ENCODE peak calls at places on chromosome X, in five cellular contexts. L, V, Y, C and M are unnamed samples.

GRCh38 chrX:53715336-53715924 is 28.9 kb upstream of the HUWE1 start:
- DNase-seq in L (no peak), V (no peak), Y (no peak), C (no peak), M (peak)

GRCh38 chrX:41086627-41086932 is 1.3 kb downstream of the USP9X start:
- DNase-seq in L (no peak), V (no peak), Y (no peak), C (no peak), M (no peak)

GRCh38 chrX:33128048-33128805 is 83.1 kb downstream of the DMD start:
- DNase-seq in L (no peak), V (no peak), Y (no peak), C (no peak), M (no peak)

GRCh38 chrX:154478728-154479622 is at the start of gene LAGE3:
- DNase-seq in L (peak), V (peak), Y (peak), C (peak), M (peak)

GRCh38 chrX:45628041-45628440 is 427.4 kb upstream of the DIPK2B start:
- DNase-seq in L (no peak), V (no peak), Y (no peak), C (no peak), M (no peak)

GRCh38 chrX:110248582-110248981 is 69.3 kb downstream of the AMMECR1 start:
- DNase-seq in L (no peak), V (no peak), Y (no peak), C (no peak), M (no peak)

GRCh38 chrX:68421651-68422050 is 11.6 kb downstream of the OPHN1 start:
- DNase-seq in L (no peak), V (no peak), Y (no peak), C (no peak), M (no peak)

GRCh38 chrX:11944486-11944885 is 186.4 kb downstream of the MSL3 start:
- DNase-seq in L (peak), V (no peak), Y (peak), C (peak), M (peak)

GRCh38 chrX:36978886-36979285 is 29.3 kb upstream of the FAM47C start:
- DNase-seq in L (no peak), V (no peak), Y (no peak), C (no peak), M (no peak)

GRCh38 chrX:56811599-56811998 is 82.6 kb downstream of the NBDY start:
- DNase-seq in L (no peak), V (no peak), Y (no peak), C (no peak), M (no peak)

GRCh38 chrX:56812515-56813105 is 83.6 kb downstream of the NBDY start:
- DNase-seq in L (no peak), V (no peak), Y (no peak), C (no peak), M (no peak)

GRCh38 chrX:56813318-56813837 is 84.3 kb downstream of the NBDY start:
- DNase-seq in L (no peak), V (no peak), Y (no peak), C (no peak), M (no peak)

GRCh38 chrX:56817179-56817578 is 88.1 kb downstream of the NBDY start:
- DNase-seq in L (no peak), V (no peak), Y (no peak), C (no peak), M (no peak)
- TF ChIP-seq JUND in L (no peak), V (no peak), Y (no peak), C (no peak), M (no peak)

GRCh38 chrX:39805022-39805421 is 292.7 kb downstream of the BCOR start:
- DNase-seq in L (no peak), V (no peak), Y (no peak), C (no peak), M (no peak)
- TF ChIP-seq JUND in L (no peak), V (no peak), Y (no peak), C (no peak), M (no peak)

DNA sequence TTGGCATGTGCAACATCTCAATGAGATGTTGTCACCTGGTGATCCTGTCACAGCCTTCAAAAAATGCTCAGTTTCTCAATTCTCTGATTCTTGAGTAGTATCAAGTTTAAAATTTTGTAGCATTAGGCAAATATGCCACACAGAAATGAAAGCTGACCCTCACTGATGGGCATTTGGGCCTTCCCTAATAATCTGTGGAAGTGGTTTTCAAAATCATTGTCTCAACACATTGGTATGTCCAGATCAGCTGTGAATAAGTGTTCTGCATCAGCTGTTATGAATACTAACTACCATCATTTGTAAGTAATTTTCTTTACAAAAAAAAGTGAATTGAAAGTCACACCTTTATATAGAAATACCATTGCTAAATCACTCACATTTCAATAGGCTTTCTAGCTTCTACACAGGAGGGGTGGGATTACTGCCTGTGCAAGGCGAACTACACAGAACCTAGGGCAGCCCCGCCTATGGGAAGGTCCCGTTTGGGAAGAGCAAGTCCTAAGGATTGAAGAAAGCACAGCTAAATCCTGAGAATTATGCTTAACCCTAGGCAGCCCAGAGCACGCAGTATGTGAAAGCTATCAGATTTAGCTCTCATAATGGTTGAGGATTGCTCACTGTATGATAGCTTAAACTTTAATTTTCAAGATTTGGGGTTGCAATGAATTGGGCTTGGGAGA is 73.4 kb downstream of the GPC3 start:
- DNase-seq in L (no peak), V (no peak), Y (no peak), C (no peak), M (no peak)
- TF ChIP-seq JUND in L (no peak), V (no peak), Y (no peak), C (no peak), M (no peak)

DNA sequence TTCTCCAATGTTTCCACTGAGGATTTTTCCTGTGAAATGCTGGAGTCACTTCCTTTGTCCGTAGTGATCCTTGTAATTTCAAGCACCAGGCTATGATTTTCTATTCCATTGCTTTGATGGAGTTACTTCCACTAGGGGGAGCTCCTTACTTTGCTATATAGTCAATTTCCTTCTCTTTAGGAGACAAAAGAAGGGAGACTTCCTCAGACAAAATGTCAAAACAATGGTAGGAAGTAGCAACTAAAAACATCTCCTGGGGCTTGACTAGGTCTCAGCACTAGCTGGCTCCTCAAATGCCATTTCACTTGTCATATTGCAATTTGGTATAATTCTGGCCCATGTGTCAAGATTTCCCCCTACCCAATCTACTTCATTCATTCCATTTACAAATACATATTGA is 24.1 kb downstream of the ZCCHC12 start:
- DNase-seq in L (peak), V (peak), Y (no peak), C (peak), M (no peak)
- TF ChIP-seq JUND in L (no peak), V (no peak), Y (no peak), C (no peak), M (no peak)

DNA sequence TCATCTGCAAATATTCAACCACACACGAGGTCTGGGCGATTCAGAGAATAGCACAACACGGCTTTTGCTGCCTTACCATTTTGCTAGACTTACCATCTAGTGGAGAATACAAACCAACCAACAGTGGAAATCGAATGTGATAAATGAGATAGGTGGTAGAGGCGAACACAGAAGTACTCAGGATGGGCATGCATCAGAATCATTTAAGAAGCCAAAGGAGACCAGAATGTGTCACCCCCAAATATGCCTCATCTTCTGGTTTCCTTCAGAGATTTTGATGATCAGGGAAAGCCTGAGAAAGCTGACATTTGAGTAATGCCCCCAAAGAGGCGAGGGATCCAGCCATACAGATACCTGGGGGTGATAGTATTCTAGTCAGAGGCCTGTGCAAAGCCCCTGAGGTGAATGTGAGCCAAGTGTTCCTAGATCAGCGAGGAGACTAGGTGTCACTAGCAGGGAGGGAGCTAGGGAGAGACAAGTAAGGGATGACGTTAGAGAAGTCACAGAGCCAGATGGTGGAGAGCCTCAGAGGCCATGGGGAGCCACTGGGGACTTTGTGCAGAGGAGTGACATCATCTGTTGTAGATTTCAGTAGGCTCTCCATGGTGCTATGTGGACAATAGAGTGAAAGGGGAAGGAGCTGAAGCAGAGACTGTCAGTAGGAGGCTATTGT is 1.7 kb downstream of the MTMR1 start:
- DNase-seq in L (peak), V (no peak), Y (no peak), C (no peak), M (no peak)
- TF ChIP-seq JUND in L (no peak), V (no peak), Y (no peak), C (no peak), M (no peak)

GRCh38 chrX:78527263-78527662 is 131.9 kb downstream of the RTL3 start:
- DNase-seq in L (no peak), V (no peak), Y (no peak), C (no peak), M (no peak)
- TF ChIP-seq JUND in L (no peak), V (no peak), Y (no peak), C (no peak), M (no peak)

GRCh38 chrX:9537781-9538180 is 72.9 kb downstream of the TBL1X start:
- DNase-seq in L (no peak), V (no peak), Y (no peak), C (no peak), M (no peak)

GRCh38 chrX:9539611-9540387 is 74.9 kb downstream of the TBL1X start:
- DNase-seq in L (no peak), V (no peak), Y (no peak), C (no peak), M (no peak)

GRCh38 chrX:9542106-9542764 is 77.4 kb downstream of the TBL1X start:
- DNase-seq in L (no peak), V (no peak), Y (no peak), C (peak), M (no peak)

GRCh38 chrX:9538544-9539045 is 73.7 kb downstream of the TBL1X start:
- DNase-seq in L (no peak), V (no peak), Y (no peak), C (peak), M (no peak)

GRCh38 chrX:9542765-9543119 is 77.9 kb downstream of the TBL1X start:
- DNase-seq in L (no peak), V (no peak), Y (no peak), C (no peak), M (no peak)
- TF ChIP-seq JUND in L (no peak), V (no peak), Y (no peak), C (no peak), M (no peak)